ENCODE peak calls at places on chromosome 14, in ten cellular contexts. F is AG08395; P is stimulated activated CD8-positive, alpha-beta memory T cell treated with anti-CD3 and anti-CD28 coated beads, Interleukin-2, amount 100 ng/mL, for 1 hour; Q is stimulated activated CD4-positive, alpha-beta T cell treated with anti-CD3 and anti-CD28 coated beads, Interleukin-4, amount 100 ng/mL, for 24 hours; M is fibroblast of the aortic adventitia; S is breast epithelium; V is effector CD8-positive, alpha-beta T cell; J is NCI-H510A treated with DMSO at 0.1 percent for 48 hours; R is fibroblast of lung; D is HTR-8/SVneo. T is an unnamed sample.

GRCh38 chr14:29227631-29228030 is 461.0 kb downstream of the FOXG1 start:
- DNase-seq in F (peak; percentile 15), P (no peak), Q (no peak), M (peak; percentile 56), S (no peak), V (no peak), J (no peak), R (peak; percentile 28), D (no peak), T (no peak)

GRCh38 chr14:29743566-29743965 is 184.1 kb downstream of the PRKD1 start:
- DNase-seq in F (no peak), P (no peak), Q (no peak), M (no peak), S (no peak), V (no peak), J (no peak), R (no peak), D (no peak), T (no peak)

GRCh38 chr14:50018236-50019210 is 97.8 kb downstream of the VCPKMT start:
- DNase-seq in F (peak; percentile 41), P (no peak), Q (no peak), M (peak; percentile 75), S (no peak), V (no peak), J (no peak), R (peak; percentile 29), D (no peak), T (no peak)

GRCh38 chr14:38044710-38045109 is 163.0 kb upstream of the SSTR1 start:
- DNase-seq in F (no peak), P (no peak), Q (peak; percentile 3), M (no peak), S (no peak), V (no peak), J (no peak), R (no peak), D (no peak), T (no peak)

GRCh38 chr14:85250369-85250768 is 279.6 kb upstream of the FLRT2 start:
- DNase-seq in F (no peak), P (no peak), Q (no peak), M (no peak), S (no peak), V (no peak), J (no peak), R (no peak), D (no peak), T (peak; percentile 94)

GRCh38 chr14:44453433-44454171 is 53.5 kb downstream of the FSCB start:
- DNase-seq in F (no peak), P (no peak), Q (no peak), M (no peak), S (no peak), V (no peak), J (peak; percentile 90), R (no peak), D (no peak), T (peak; percentile 39)

GRCh38 chr14:54572316-54572715 is 5.4 kb downstream of the SAMD4A start:
- DNase-seq in F (no peak), P (no peak), Q (no peak), M (peak; percentile 28), S (no peak), V (no peak), J (no peak), R (peak; percentile 58), D (no peak), T (no peak)

GRCh38 chr14:100770046-100770445 is 43.4 kb downstream of the DLK1 start:
- DNase-seq in F (no peak), P (no peak), Q (no peak), M (no peak), S (no peak), V (no peak), J (no peak), R (no peak), D (no peak), T (no peak)

GRCh38 chr14:76829650-76830421 is 3.6 kb downstream of the LRRC74A start:
- DNase-seq in F (no peak), P (no peak), Q (no peak), M (no peak), S (no peak), V (no peak), J (no peak), R (no peak), D (no peak), T (no peak)

GRCh38 chr14:104973215-104974145 is 4.7 kb downstream of the AHNAK2 start:
- DNase-seq in F (peak; percentile 92), P (no peak), Q (no peak), M (peak; percentile 97), S (peak; percentile 86), V (no peak), J (no peak), R (peak; percentile 95), D (peak; percentile 92), T (no peak)

GRCh38 chr14:101737414-101738367 is 23.8 kb upstream of the PPP2R5C start:
- DNase-seq in F (no peak), P (no peak), Q (peak; percentile 29), M (no peak), S (no peak), V (no peak), J (no peak), R (no peak), D (no peak), T (no peak)

GRCh38 chr14:21109377-21110260 is 8.8 kb downstream of the TMEM253 start:
- DNase-seq in F (no peak), P (no peak), Q (peak; percentile 19), M (no peak), S (no peak), V (no peak), J (no peak), R (no peak), D (no peak), T (no peak)

GRCh38 chr14:104530651-104531050 is 48.9 kb upstream of the C14orf180 start:
- DNase-seq in F (no peak), P (no peak), Q (no peak), M (no peak), S (no peak), V (no peak), J (no peak), R (no peak), D (no peak), T (no peak)

GRCh38 chr14:68176687-68177086 is 357.1 kb downstream of the RAD51B start:
- DNase-seq in F (no peak), P (no peak), Q (no peak), M (no peak), S (no peak), V (no peak), J (no peak), R (no peak), D (no peak), T (no peak)

GRCh38 chr14:24673059-24673458 is 39.1 kb upstream of the GZMB start:
- DNase-seq in F (no peak), P (no peak), Q (no peak), M (no peak), S (no peak), V (no peak), J (no peak), R (no peak), D (no peak), T (no peak)

GRCh38 chr14:96040836-96041371 is 1.7 kb downstream of the C14orf132 start:
- DNase-seq in F (no peak), P (no peak), Q (no peak), M (peak; percentile 32), S (no peak), V (no peak), J (no peak), R (peak; percentile 27), D (no peak), T (no peak)

GRCh38 chr14:93906341-93907329 is 20.5 kb upstream of the FAM181A start:
- DNase-seq in F (peak; percentile 56), P (peak; percentile 10), Q (peak; percentile 41), M (peak; percentile 17), S (peak; percentile 57), V (peak; percentile 6), J (peak; percentile 61), R (peak; percentile 8), D (peak; percentile 71), T (peak; percentile 30)

GRCh38 chr14:96038920-96039632 is at the start of gene C14orf132:
- DNase-seq in F (peak; percentile 91), P (peak; percentile 10), Q (peak; percentile 56), M (peak; percentile 51), S (no peak), V (no peak), J (peak; percentile 56), R (peak; percentile 55), D (peak; percentile 76), T (peak; percentile 63)

GRCh38 chr14:93089501-93090269 is 26.0 kb downstream of the ITPK1 start:
- DNase-seq in F (peak; percentile 19), P (no peak), Q (no peak), M (no peak), S (no peak), V (no peak), J (peak; percentile 30), R (no peak), D (no peak), T (peak; percentile 81)

GRCh38 chr14:75182820-75183219 is 6.4 kb upstream of the TMED10 start:
- DNase-seq in F (peak; percentile 60), P (no peak), Q (no peak), M (peak; percentile 87), S (no peak), V (no peak), J (no peak), R (peak; percentile 72), D (peak; percentile 80), T (no peak)

GRCh38 chr14:75982724-75983358 is 1.0 kb upstream of the TGFB3 start:
- DNase-seq in F (peak; percentile 64), P (no peak), Q (no peak), M (peak; percentile 73), S (peak; percentile 58), V (no peak), J (no peak), R (peak; percentile 80), D (peak; percentile 72), T (peak; percentile 49)

GRCh38 chr14:70714055-70714550 is 72.4 kb downstream of the TTC9 start:
- DNase-seq in F (peak; percentile 56), P (peak; percentile 11), Q (peak; percentile 56), M (peak; percentile 78), S (no peak), V (peak; percentile 43), J (peak; percentile 42), R (peak; percentile 62), D (peak; percentile 88), T (peak; percentile 61)

GRCh38 chr14:57323703-57324102 is 54.9 kb downstream of the AP5M1 start:
- DNase-seq in F (no peak), P (no peak), Q (no peak), M (no peak), S (no peak), V (no peak), J (no peak), R (no peak), D (no peak), T (no peak)

GRCh38 chr14:32205984-32206383 is 2.9 kb upstream of the RNU6-8 start:
- DNase-seq in F (no peak), P (no peak), Q (no peak), M (no peak), S (no peak), V (no peak), J (no peak), R (no peak), D (no peak), T (peak; percentile 33)

GRCh38 chr14:103385994-103386491 is 828 bp downstream of the MARK3 start:
- DNase-seq in F (no peak), P (no peak), Q (peak; percentile 32), M (peak; percentile 31), S (no peak), V (no peak), J (peak; percentile 21), R (no peak), D (no peak), T (peak; percentile 75)

GRCh38 chr14:24965934-24966593 is 83.9 kb downstream of the STXBP6 start:
- DNase-seq in F (peak; percentile 89), P (no peak), Q (no peak), M (peak; percentile 93), S (no peak), V (no peak), J (no peak), R (peak; percentile 85), D (peak; percentile 76), T (no peak)

GRCh38 chr14:85530626-85531025 is 682 bp downstream of the FLRT2 start:
- DNase-seq in F (no peak), P (no peak), Q (no peak), M (no peak), S (no peak), V (no peak), J (no peak), R (no peak), D (no peak), T (no peak)

T was measured in NCI-H146.